ENCODE peak calls at places on chromosomes 12 and 14, in seven cellular contexts. One of them, this sample, is unnamed.
A peak's percentile ranks its signal among the peaks of the same experiment; 100 is the strongest.

GRCh38 chr14:102675396-102675795 is 82.9 kb downstream of the RCOR1 start:
- DNase-seq in A549: no peak
- DNase-seq in stomach: no peak
- DNase-seq in left lung: no peak
- DNase-seq in ascending aorta: no peak
- DNase-seq in right cardiac atrium: no peak
- DNase-seq in tibial nerve: no peak
- DNase-seq in this sample: no peak

GRCh38 chr12:8687846-8688601 is 9.8 kb upstream of the RIMKLB start:
- DNase-seq in A549: peak; percentile 36
- DNase-seq in stomach: no peak
- DNase-seq in left lung: no peak
- DNase-seq in ascending aorta: peak; percentile 32
- DNase-seq in right cardiac atrium: peak; percentile 36
- DNase-seq in tibial nerve: peak; percentile 44
- DNase-seq in this sample: peak; percentile 71

GRCh38 chr14:103021817-103022668 is 35.3 kb downstream of the CDC42BPB start:
- DNase-seq in A549: no peak
- DNase-seq in stomach: no peak
- DNase-seq in left lung: no peak
- DNase-seq in ascending aorta: no peak
- DNase-seq in right cardiac atrium: no peak
- DNase-seq in tibial nerve: no peak
- DNase-seq in this sample: no peak

GRCh38 chr12:91991397-91992187 is 154.1 kb downstream of the BTG1 start:
- DNase-seq in A549: no peak
- DNase-seq in stomach: no peak
- DNase-seq in left lung: no peak
- DNase-seq in ascending aorta: no peak
- DNase-seq in right cardiac atrium: no peak
- DNase-seq in tibial nerve: no peak
- DNase-seq in this sample: no peak

GRCh38 chr14:90785474-90785873 is 30.8 kb downstream of the TTC7B start:
- DNase-seq in A549: no peak
- DNase-seq in stomach: peak; percentile 46
- DNase-seq in left lung: no peak
- DNase-seq in ascending aorta: no peak
- DNase-seq in right cardiac atrium: peak; percentile 77
- DNase-seq in tibial nerve: no peak
- DNase-seq in this sample: no peak

GRCh38 chr14:77151245-77151644 is 9.7 kb upstream of the ZDHHC22 start:
- DNase-seq in A549: peak; percentile 55
- DNase-seq in stomach: no peak
- DNase-seq in left lung: no peak
- DNase-seq in ascending aorta: no peak
- DNase-seq in right cardiac atrium: no peak
- DNase-seq in tibial nerve: no peak
- DNase-seq in this sample: peak; percentile 70

GRCh38 chr12:131395971-131396573 is 314.8 kb upstream of the SFSWAP start:
- DNase-seq in A549: no peak
- DNase-seq in stomach: no peak
- DNase-seq in left lung: no peak
- DNase-seq in ascending aorta: no peak
- DNase-seq in right cardiac atrium: no peak
- DNase-seq in tibial nerve: no peak
- DNase-seq in this sample: no peak

GRCh38 chr12:124618291-124618902 is 51.0 kb upstream of the NCOR2 start:
- DNase-seq in A549: no peak
- DNase-seq in stomach: no peak
- DNase-seq in left lung: no peak
- DNase-seq in ascending aorta: no peak
- DNase-seq in right cardiac atrium: no peak
- DNase-seq in tibial nerve: no peak
- DNase-seq in this sample: no peak

GRCh38 chr12:117580718-117581062 is 219.3 kb upstream of the NOS1 start:
- DNase-seq in A549: peak; percentile 36
- DNase-seq in stomach: no peak
- DNase-seq in left lung: no peak
- DNase-seq in ascending aorta: no peak
- DNase-seq in right cardiac atrium: peak; percentile 61
- DNase-seq in tibial nerve: peak; percentile 51
- DNase-seq in this sample: no peak

GRCh38 chr14:102516531-102517411 is 7.2 kb upstream of the ANKRD9 start:
- DNase-seq in A549: peak; percentile 67
- DNase-seq in stomach: peak; percentile 68
- DNase-seq in left lung: peak; percentile 94
- DNase-seq in ascending aorta: no peak
- DNase-seq in right cardiac atrium: no peak
- DNase-seq in tibial nerve: no peak
- DNase-seq in this sample: peak; percentile 78

GRCh38 chr12:25839470-25839869 is 119.0 kb upstream of the RASSF8 start:
- DNase-seq in A549: no peak
- DNase-seq in stomach: no peak
- DNase-seq in left lung: no peak
- DNase-seq in ascending aorta: no peak
- DNase-seq in right cardiac atrium: no peak
- DNase-seq in tibial nerve: no peak
- DNase-seq in this sample: no peak

DNA sequence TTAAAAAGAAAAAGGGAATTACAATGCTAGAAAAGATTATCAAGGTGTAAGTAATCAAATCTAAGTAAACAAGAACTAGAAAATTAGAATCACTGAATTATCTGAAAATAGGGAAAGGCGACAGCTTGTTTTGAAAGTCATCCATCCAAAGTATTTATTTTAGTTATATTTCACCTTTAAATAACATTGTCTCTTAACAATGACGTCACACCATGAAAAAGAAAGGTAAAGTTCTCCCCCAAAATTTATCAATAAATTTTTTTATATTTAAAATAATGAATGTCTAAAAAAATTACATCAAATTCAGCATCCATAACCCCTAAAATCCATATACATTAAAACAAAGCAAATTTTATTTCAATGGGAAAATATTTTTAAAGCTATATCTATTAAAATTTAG is 223.2 kb downstream of the RERGL start:
- DNase-seq in A549: no peak
- DNase-seq in stomach: no peak
- DNase-seq in left lung: no peak
- DNase-seq in ascending aorta: no peak
- DNase-seq in right cardiac atrium: no peak
- DNase-seq in tibial nerve: no peak
- DNase-seq in this sample: no peak
- H3K9me3 ChIP-seq in A549: peaks cover 3% of the 10 kb centered on the region
- H3K9me3 ChIP-seq in stomach: peaks cover 10% of the 10 kb centered on the region
- H3K9me3 ChIP-seq in left lung: no peaks in the 10 kb centered on the region
- H3K9me3 ChIP-seq in ascending aorta: no peaks in the 10 kb centered on the region
- H3K9me3 ChIP-seq in right cardiac atrium: no peaks in the 10 kb centered on the region
- H3K9me3 ChIP-seq in tibial nerve: no peaks in the 10 kb centered on the region
- H3K9me3 ChIP-seq in this sample: no peaks in the 10 kb centered on the region

DNA sequence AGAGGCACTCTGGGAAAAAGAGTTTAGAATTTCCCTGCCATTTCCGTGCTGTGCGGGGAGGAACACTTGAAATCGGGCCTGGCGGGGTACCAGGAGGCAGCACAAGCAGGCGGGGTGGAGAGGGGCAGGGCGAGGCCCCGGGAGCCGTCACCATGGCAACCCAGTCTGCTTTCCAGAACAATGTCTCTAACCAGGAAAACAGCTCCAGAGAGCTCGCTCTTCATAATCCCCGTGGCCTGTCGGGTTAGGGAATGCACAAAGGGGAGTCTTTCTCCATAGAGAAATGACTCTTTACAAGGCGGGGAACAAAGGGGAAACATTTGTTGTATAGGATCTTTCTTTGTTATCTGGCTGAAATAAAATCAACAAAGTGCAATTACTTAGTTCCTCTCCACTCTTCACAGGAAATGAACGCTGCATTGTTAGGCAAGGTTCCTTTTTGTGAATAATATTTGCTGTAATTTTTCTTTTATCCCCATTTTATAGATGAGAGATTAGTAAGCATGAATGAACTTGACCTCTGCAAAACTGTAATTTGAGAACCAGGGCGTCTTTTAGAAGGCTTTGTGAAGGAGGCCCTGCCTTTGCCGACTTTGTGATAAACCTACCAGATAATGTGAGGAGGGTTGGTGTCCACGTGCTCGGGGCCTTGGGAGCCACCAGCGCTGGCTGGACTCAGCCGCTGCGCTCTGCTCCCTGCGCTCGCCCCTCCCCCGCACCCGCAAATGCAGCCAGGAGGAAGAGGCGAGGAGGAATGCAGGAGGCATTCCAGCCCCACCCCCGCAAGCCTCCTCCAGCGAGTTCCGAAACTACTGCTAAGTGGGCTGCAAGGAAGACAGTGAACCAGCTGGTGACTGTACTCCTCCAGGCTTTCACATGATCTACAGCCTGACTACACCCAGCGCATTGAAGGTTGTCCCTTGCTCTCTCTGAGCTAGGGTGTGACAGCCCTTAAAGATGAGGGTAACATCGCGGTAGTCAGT is 105.2 kb upstream of the ATF7IP start:
- DNase-seq in A549: no peak
- DNase-seq in stomach: peak; percentile 89
- DNase-seq in left lung: peak; percentile 93
- DNase-seq in ascending aorta: peak; percentile 59
- DNase-seq in right cardiac atrium: peak; percentile 97
- DNase-seq in tibial nerve: peak; percentile 88
- DNase-seq in this sample: peak; percentile 97
- H3K4me3 ChIP-seq in A549: no peak overlapping the region
- H3K4me3 ChIP-seq in stomach: peak overlapping the region; percentile 20
- H3K4me3 ChIP-seq in left lung: no peak overlapping the region
- H3K4me3 ChIP-seq in ascending aorta: peak overlapping the region; percentile 20
- H3K4me3 ChIP-seq in right cardiac atrium: no peak overlapping the region
- H3K4me3 ChIP-seq in tibial nerve: peak overlapping the region; percentile 26
- H3K4me3 ChIP-seq in this sample: no peak overlapping the region

DNA sequence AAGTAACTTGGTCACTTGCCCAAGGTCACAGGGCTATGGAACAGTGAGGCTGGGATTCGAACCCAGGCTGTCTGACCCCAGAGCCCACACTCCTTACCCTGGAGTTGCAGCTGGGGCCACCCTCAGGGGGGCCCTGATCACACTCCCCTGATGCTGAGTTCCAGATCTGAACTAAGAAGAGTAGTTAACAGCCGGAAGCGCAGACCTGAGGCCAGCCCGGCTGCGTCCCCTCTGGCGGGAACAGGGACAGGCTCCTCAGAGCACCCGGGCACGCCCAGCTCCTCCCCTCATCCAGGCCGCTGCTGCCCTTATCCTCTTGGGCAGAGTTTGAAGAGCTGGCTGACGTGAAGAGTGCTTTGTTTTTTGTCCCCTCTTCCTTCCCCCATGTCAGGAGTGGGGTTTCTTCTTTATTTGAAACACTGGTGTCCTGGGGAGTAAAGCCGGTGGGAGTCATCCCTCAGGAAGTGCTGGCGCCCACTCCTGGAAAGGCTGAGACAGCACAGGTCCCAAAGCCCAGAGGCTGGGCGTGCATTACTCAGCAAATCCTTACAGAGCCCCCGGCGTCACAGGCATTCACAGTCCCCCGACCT is 8.7 kb downstream of the PHB2 start:
- DNase-seq in A549: peak; percentile 85
- DNase-seq in stomach: peak; percentile 75
- DNase-seq in left lung: peak; percentile 87
- DNase-seq in ascending aorta: no peak
- DNase-seq in right cardiac atrium: peak; percentile 78
- DNase-seq in tibial nerve: no peak
- DNase-seq in this sample: peak; percentile 91
- H3K4me1 ChIP-seq in A549: peaks cover 37% of the 10 kb centered on the region
- H3K4me1 ChIP-seq in stomach: peaks cover 60% of the 10 kb centered on the region
- H3K4me1 ChIP-seq in left lung: peaks cover 31% of the 10 kb centered on the region
- H3K4me1 ChIP-seq in ascending aorta: peaks cover 10% of the 10 kb centered on the region
- H3K4me1 ChIP-seq in right cardiac atrium: peaks cover 5% of the 10 kb centered on the region
- H3K4me1 ChIP-seq in tibial nerve: no peaks in the 10 kb centered on the region
- H3K4me1 ChIP-seq in this sample: peaks cover 19% of the 10 kb centered on the region

GRCh38 chr12:132953771-132954170 is 2.3 kb downstream of the ZNF605 start:
- DNase-seq in A549: no peak
- DNase-seq in stomach: no peak
- DNase-seq in left lung: no peak
- DNase-seq in ascending aorta: no peak
- DNase-seq in right cardiac atrium: no peak
- DNase-seq in tibial nerve: no peak
- DNase-seq in this sample: no peak
- H3K9me3 ChIP-seq in A549: peaks cover 73% of the 10 kb centered on the region
- H3K9me3 ChIP-seq in stomach: peaks cover 35% of the 10 kb centered on the region
- H3K9me3 ChIP-seq in left lung: no peaks in the 10 kb centered on the region
- H3K9me3 ChIP-seq in ascending aorta: peaks cover 54% of the 10 kb centered on the region
- H3K9me3 ChIP-seq in right cardiac atrium: peaks cover 6% of the 10 kb centered on the region
- H3K9me3 ChIP-seq in tibial nerve: no peaks in the 10 kb centered on the region
- H3K9me3 ChIP-seq in this sample: peaks cover 5% of the 10 kb centered on the region

GRCh38 chr14:75518625-75519024 is 3.6 kb upstream of the BATF start:
- DNase-seq in A549: no peak
- DNase-seq in stomach: no peak
- DNase-seq in left lung: no peak
- DNase-seq in ascending aorta: no peak
- DNase-seq in right cardiac atrium: no peak
- DNase-seq in tibial nerve: no peak
- DNase-seq in this sample: no peak

GRCh38 chr14:75514673-75515630 is 7.3 kb upstream of the BATF start:
- DNase-seq in A549: no peak
- DNase-seq in stomach: no peak
- DNase-seq in left lung: peak; percentile 90
- DNase-seq in ascending aorta: no peak
- DNase-seq in right cardiac atrium: peak; percentile 16
- DNase-seq in tibial nerve: no peak
- DNase-seq in this sample: no peak

GRCh38 chr14:75513911-75514672 is 8.2 kb upstream of the BATF start:
- DNase-seq in A549: no peak
- DNase-seq in stomach: no peak
- DNase-seq in left lung: no peak
- DNase-seq in ascending aorta: no peak
- DNase-seq in right cardiac atrium: no peak
- DNase-seq in tibial nerve: no peak
- DNase-seq in this sample: no peak

GRCh38 chr14:75519394-75519793 is 2.9 kb upstream of the BATF start:
- DNase-seq in A549: no peak
- DNase-seq in stomach: no peak
- DNase-seq in left lung: no peak
- DNase-seq in ascending aorta: no peak
- DNase-seq in right cardiac atrium: no peak
- DNase-seq in tibial nerve: no peak
- DNase-seq in this sample: no peak

GRCh38 chr14:75515631-75515999 is 6.7 kb upstream of the BATF start:
- DNase-seq in A549: no peak
- DNase-seq in stomach: no peak
- DNase-seq in left lung: no peak
- DNase-seq in ascending aorta: no peak
- DNase-seq in right cardiac atrium: no peak
- DNase-seq in tibial nerve: no peak
- DNase-seq in this sample: no peak
- H3K4me3 ChIP-seq in A549: no peak overlapping the region
- H3K4me3 ChIP-seq in stomach: peak overlapping the region; percentile 36
- H3K4me3 ChIP-seq in left lung: peak overlapping the region; percentile 26
- H3K4me3 ChIP-seq in ascending aorta: no peak overlapping the region
- H3K4me3 ChIP-seq in right cardiac atrium: peak overlapping the region; percentile 26
- H3K4me3 ChIP-seq in tibial nerve: peak overlapping the region; percentile 35
- H3K4me3 ChIP-seq in this sample: no peak overlapping the region

This sample was measured in HAP-1.